ENCODE peak calls at places on chromosomes 2 and 18, in five cellular contexts. W is tibial nerve, F is stomach, B is MM.1S, M is mesenchymal stem cell. C is an unnamed sample. For H3K9me3, the result is how much of the 10 kb centered on the place peaks cover.

GRCh38 chr2:187525164-187525900 is 28.9 kb downstream of the TFPI start:
- DNase-seq in W (no peak), F (no peak), B (no peak), M (no peak), C (no peak)

GRCh38 chr2:128324897-128325410 is 6.3 kb upstream of the HS6ST1 start:
- DNase-seq in W (no peak), F (no peak), B (no peak), M (no peak), C (peak)

GRCh38 chr2:54267577-54267976 is 11.5 kb upstream of the TSPYL6 start:
- DNase-seq in W (no peak), F (no peak), B (no peak), M (no peak), C (no peak)

GRCh38 chr2:19035238-19035637 is 323.2 kb downstream of the OSR1 start:
- DNase-seq in W (peak), F (no peak), B (no peak), M (peak), C (no peak)

GRCh38 chr2:128472789-128473174 is 154.1 kb upstream of the HS6ST1 start:
- DNase-seq in W (no peak), F (no peak), B (no peak), M (peak), C (no peak)

GRCh38 chr18:489244-490023 is 11.1 kb downstream of the COLEC12 start:
- DNase-seq in W (no peak), F (no peak), B (no peak), M (peak), C (no peak)

GRCh38 chr2:96656540-96656939 is 14.0 kb downstream of the FER1L5 start:
- DNase-seq in W (no peak), F (no peak), B (no peak), M (no peak), C (no peak)

GRCh38 chr2:222353998-222354397 is 55.2 kb upstream of the PAX3 start:
- DNase-seq in W (peak), F (no peak), B (no peak), M (no peak), C (no peak)

GRCh38 chr2:177432703-177433102 is 40.1 kb downstream of the AGPS start:
- DNase-seq in W (no peak), F (no peak), B (peak), M (no peak), C (no peak)
- H3K9me3 ChIP-seq in W (under half), F (under half), B (under half), M (under half), C (under half)

GRCh38 chr2:9549420-9549819 is 6.2 kb downstream of the ADAM17 start:
- DNase-seq in W (no peak), F (no peak), B (no peak), M (no peak), C (no peak)

GRCh38 chr2:9552491-9553178 is 3.0 kb downstream of the ADAM17 start:
- DNase-seq in W (no peak), F (no peak), B (no peak), M (peak), C (no peak)

GRCh38 chr2:9545502-9545901 is 10.1 kb downstream of the ADAM17 start:
- DNase-seq in W (no peak), F (no peak), B (no peak), M (no peak), C (no peak)

GRCh38 chr2:9547272-9547991 is 8.2 kb downstream of the ADAM17 start:
- DNase-seq in W (no peak), F (no peak), B (no peak), M (peak), C (no peak)

GRCh38 chr2:9548506-9548905 is 7.1 kb downstream of the ADAM17 start:
- DNase-seq in W (no peak), F (no peak), B (peak), M (peak), C (no peak)
- H3K9me3 ChIP-seq in W (under half), F (under half), B (under half), M (under half), C (under half)

DNA sequence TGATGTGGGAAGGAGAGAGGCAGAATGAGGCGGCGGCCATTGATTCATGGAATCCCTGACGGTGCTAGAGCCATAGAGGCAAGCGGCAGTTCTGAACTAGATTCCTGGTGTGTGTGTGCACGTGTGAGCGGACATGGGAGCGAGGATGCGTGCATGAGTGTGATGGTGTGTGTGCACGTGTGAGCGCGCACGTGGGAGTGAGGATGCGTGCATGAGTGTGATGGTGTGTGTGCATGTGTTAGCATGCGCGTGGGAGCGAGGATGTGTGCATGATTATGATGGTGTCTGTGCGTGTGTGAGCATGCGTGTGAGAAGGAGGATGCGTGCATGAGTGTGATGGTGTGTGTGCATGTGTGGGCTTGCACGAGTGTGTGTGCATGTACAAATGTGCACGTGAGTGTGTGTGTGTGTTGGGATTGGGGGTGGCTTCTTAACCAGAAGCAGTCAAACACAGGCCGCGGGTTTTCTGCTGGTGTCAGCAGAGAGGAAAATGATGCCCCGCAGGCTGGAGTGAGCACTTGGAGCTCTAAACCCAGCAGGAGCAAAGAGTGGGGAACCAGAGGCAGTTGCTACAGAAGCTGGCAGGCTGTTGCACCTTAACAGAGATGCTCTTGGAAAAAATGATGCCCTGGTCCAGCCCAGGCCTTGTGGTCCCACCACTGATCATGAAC is 29.5 kb downstream of the DIPK1C start:
- DNase-seq in W (no peak), F (no peak), B (no peak), M (no peak), C (no peak)
- H3K9me3 ChIP-seq in W (under half), F (under half), B (under half), M (under half), C (under half)

DNA sequence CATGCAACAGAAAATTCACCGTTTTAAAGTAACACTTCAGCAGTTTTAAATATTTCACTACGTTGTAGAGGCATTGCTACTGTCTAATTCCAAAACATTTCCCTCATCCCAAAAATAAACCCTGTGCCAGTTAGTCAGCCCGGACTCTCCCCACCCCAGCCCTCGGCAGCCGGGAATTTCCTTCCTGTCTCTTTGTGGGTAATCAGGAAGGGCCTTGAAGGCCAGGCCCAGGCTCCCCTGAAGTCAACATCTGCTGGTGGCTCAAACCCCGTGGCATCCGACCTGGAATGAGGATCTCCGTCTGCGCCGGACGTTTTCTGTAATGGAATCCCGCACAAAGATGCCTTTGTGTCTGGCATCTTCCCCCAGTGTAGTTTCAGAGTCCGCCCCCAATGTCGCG is 219.6 kb downstream of the SNTG2 start:
- DNase-seq in W (no peak), F (no peak), B (no peak), M (no peak), C (no peak)
- H3K9me3 ChIP-seq in W (under half), F (under half), B (under half), M (under half), C (under half)

DNA sequence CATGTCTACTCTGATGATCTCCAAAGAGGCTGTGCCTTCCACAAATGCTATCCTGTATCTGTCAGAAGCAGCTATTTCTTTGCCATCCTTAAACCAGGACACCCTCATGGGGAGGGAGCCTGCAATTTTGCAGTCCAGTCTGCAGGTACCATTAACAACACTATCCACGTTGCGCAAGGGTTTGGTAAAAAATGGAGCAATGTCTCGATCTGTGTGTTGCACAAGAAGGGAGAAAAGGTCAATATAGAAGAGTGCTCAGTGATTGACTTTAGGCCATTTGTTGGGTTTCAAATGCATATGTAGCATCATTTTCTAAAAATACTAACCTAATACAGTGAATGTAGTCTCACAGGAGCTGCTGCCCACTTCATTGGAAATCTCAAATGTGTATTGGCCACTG is 74.3 kb downstream of the TTN start:
- DNase-seq in W (no peak), F (no peak), B (no peak), M (no peak), C (no peak)
- H3K9me3 ChIP-seq in W (under half), F (under half), B (under half), M (under half), C (under half)

GRCh38 chr2:573805-574392 is 103.3 kb downstream of the TMEM18 start:
- DNase-seq in W (no peak), F (no peak), B (no peak), M (no peak), C (no peak)
- H3K9me3 ChIP-seq in W (under half), F (under half), B (under half), M (under half), C (under half)